ENCODE peak calls at places on chromosomes 12 and 14, in four cellular contexts. One of them, this sample, is unnamed.

GRCh38 chr14:51787352-51787751 is 73.1 kb upstream of the GNG2 start:
- DNase-seq in cardiac fibroblast: no peak
- DNase-seq in GM12865: no peak
- DNase-seq in endothelial cell: no peak
- DNase-seq in this sample: no peak

GRCh38 chr12:106114084-106115068 is 24.4 kb downstream of the NUAK1 start:
- DNase-seq in endothelial cell: no peak
- DNase-seq in GM12865: no peak
- DNase-seq in cardiac fibroblast: no peak
- DNase-seq in this sample: no peak

GRCh38 chr14:60487211-60487610 is 1.3 kb upstream of the C14orf39 start:
- DNase-seq in cardiac fibroblast: no peak
- DNase-seq in endothelial cell: no peak
- DNase-seq in GM12865: no peak
- DNase-seq in this sample: no peak

GRCh38 chr12:48366131-48366530 is 15.4 kb upstream of the ZNF641 start:
- DNase-seq in cardiac fibroblast: no peak
- DNase-seq in GM12865: no peak
- DNase-seq in endothelial cell: no peak
- DNase-seq in this sample: no peak

GRCh38 chr14:70921669-70922068 is 14.4 kb downstream of the PCNX1 start:
- DNase-seq in GM12865: no peak
- DNase-seq in endothelial cell: no peak
- DNase-seq in cardiac fibroblast: no peak
- DNase-seq in this sample: no peak

GRCh38 chr12:18250313-18250916 is 10.9 kb upstream of the PIK3C2G start:
- DNase-seq in GM12865: peak
- DNase-seq in cardiac fibroblast: peak
- DNase-seq in endothelial cell: peak
- DNase-seq in this sample: no peak

GRCh38 chr14:64736271-64737131 is 32.3 kb downstream of the PLEKHG3 start:
- DNase-seq in GM12865: no peak
- DNase-seq in cardiac fibroblast: no peak
- DNase-seq in endothelial cell: no peak
- DNase-seq in this sample: no peak

GRCh38 chr12:6840428-6841138 is at the start of gene GNB3:
- DNase-seq in cardiac fibroblast: no peak
- DNase-seq in GM12865: no peak
- DNase-seq in endothelial cell: no peak
- DNase-seq in this sample: peak

GRCh38 chr12:20339060-20339459 is 29.3 kb upstream of the PDE3A start:
- DNase-seq in endothelial cell: no peak
- DNase-seq in cardiac fibroblast: no peak
- DNase-seq in GM12865: no peak
- DNase-seq in this sample: no peak

DNA sequence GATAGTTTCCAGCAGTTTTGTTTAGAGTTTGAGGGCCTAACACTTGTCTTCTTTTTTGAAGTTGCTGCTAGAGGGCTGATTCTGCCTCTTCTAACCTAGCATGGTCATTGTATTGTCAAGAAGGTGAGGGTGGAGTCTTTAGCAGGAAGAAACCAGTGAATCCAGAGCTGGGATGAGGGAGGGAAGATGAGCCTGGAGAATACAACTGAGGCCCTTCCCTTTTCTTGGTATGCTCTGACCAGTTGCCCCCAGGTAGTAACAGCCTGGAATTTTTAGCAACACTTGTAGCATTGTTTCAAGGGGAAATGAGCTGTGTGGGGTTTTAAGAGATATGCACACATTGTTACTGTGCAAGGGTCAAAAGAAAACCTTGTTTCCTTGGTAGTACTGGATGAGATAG is 9.0 kb downstream of the FLVCR2 start:
- DNase-seq in GM12865: no peak
- DNase-seq in endothelial cell: no peak
- DNase-seq in cardiac fibroblast: no peak
- DNase-seq in this sample: no peak
- TF ChIP-seq CTCF in GM12865: no peak
- TF ChIP-seq CTCF in endothelial cell: no peak
- TF ChIP-seq CTCF in cardiac fibroblast: no peak
- TF ChIP-seq CTCF in this sample: no peak

DNA sequence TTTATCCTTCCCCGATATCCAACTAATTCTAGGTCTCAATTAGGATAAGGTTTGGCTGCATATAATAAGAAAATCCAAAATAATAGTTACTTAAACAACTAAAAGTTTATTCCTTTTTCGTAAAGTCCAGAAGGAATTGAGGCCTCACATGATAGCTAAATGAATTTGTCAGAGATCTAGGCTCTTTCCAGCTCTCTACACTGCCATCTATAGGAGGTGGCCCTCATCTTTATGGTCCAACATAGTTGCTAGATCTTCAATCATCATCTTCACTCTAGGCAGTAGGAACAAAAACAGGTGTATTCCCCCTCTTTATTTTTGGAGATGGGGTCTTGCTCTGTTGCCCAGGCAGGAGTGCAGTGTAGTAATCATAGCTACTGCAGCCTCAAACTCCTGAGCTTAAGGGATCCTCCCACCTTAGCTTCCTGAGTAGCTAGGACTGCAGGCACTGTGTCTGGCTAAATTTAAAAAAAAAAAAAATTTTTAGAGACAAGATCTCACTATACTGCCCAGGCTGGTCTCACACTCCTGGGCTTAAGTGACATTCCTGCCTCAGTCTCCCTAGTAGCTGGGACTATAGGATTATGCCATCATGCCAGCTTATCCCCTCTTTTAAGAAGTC is 46.5 kb upstream of the SAV1 start:
- DNase-seq in GM12865: peak
- DNase-seq in cardiac fibroblast: peak
- DNase-seq in endothelial cell: peak
- DNase-seq in this sample: no peak
- TF ChIP-seq CTCF in GM12865: peak
- TF ChIP-seq CTCF in cardiac fibroblast: peak
- TF ChIP-seq CTCF in endothelial cell: peak
- TF ChIP-seq CTCF in this sample: no peak

GRCh38 chr14:35701531-35701930 is 107.6 kb downstream of the RALGAPA1 start:
- DNase-seq in endothelial cell: no peak
- DNase-seq in cardiac fibroblast: no peak
- DNase-seq in GM12865: no peak
- DNase-seq in this sample: no peak
- TF ChIP-seq CTCF in endothelial cell: no peak
- TF ChIP-seq CTCF in cardiac fibroblast: no peak
- TF ChIP-seq CTCF in GM12865: no peak
- TF ChIP-seq CTCF in this sample: no peak

GRCh38 chr14:21997300-21997699 is 323.7 kb upstream of the OR4E1 start:
- DNase-seq in endothelial cell: peak
- DNase-seq in cardiac fibroblast: no peak
- DNase-seq in GM12865: peak
- DNase-seq in this sample: peak
- TF ChIP-seq CTCF in endothelial cell: no peak
- TF ChIP-seq CTCF in cardiac fibroblast: no peak
- TF ChIP-seq CTCF in GM12865: peak
- TF ChIP-seq CTCF in this sample: no peak

DNA sequence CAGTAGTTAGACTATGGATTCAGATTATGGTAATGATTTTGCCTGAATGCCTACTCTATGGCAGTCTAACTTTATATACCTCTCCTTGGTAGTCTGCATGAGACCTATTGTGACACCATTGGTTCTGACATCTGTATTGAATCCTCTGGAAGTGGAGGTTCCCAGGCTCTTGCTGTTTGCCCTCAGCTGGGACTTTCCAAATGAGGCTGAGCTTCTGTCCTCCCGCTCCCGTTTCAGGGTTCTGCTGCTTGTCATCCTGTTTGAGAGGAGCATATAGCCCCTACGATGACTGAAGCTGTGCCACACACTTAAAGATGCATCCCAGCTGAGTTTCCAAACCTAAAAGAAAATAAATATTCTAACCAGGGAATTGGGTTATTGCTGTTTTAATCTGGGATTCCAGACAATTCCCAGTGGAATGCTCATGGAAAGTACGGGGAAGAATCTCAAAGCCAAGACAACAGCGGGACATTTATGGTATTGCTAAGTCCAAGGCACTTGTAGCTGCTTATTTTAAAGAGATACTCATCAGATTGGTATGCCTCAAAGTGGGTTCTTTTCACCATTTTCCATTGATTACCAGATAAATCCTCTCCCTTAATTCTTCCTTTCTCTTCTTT is 105.9 kb downstream of the ETV6 start:
- DNase-seq in endothelial cell: no peak
- DNase-seq in GM12865: no peak
- DNase-seq in cardiac fibroblast: peak
- DNase-seq in this sample: no peak
- TF ChIP-seq CTCF in endothelial cell: no peak
- TF ChIP-seq CTCF in GM12865: no peak
- TF ChIP-seq CTCF in cardiac fibroblast: no peak
- TF ChIP-seq CTCF in this sample: no peak

GRCh38 chr14:54330876-54331275 is 65.9 kb upstream of the CDKN3 start:
- DNase-seq in cardiac fibroblast: no peak
- DNase-seq in endothelial cell: peak
- DNase-seq in GM12865: no peak
- DNase-seq in this sample: no peak

GRCh38 chr14:54332490-54332889 is 64.3 kb upstream of the CDKN3 start:
- DNase-seq in GM12865: no peak
- DNase-seq in endothelial cell: no peak
- DNase-seq in cardiac fibroblast: no peak
- DNase-seq in this sample: no peak

GRCh38 chr14:54331516-54331915 is 65.3 kb upstream of the CDKN3 start:
- DNase-seq in cardiac fibroblast: no peak
- DNase-seq in GM12865: no peak
- DNase-seq in endothelial cell: no peak
- DNase-seq in this sample: no peak

GRCh38 chr14:54325766-54326165 is 71.0 kb upstream of the CDKN3 start:
- DNase-seq in endothelial cell: no peak
- DNase-seq in cardiac fibroblast: no peak
- DNase-seq in GM12865: no peak
- DNase-seq in this sample: no peak

GRCh38 chr14:54329082-54329695 is 67.6 kb upstream of the CDKN3 start:
- DNase-seq in endothelial cell: peak
- DNase-seq in GM12865: peak
- DNase-seq in cardiac fibroblast: peak
- DNase-seq in this sample: peak
- TF ChIP-seq CTCF in endothelial cell: peak
- TF ChIP-seq CTCF in GM12865: peak
- TF ChIP-seq CTCF in cardiac fibroblast: peak
- TF ChIP-seq CTCF in this sample: peak

This sample was measured in glutamatergic neuron.